ENCODE peak calls at places on chromosomes 12 and 14, in four cellular contexts. X, H, B and W are unnamed samples.

GRCh38 chr12:121858662-121859572 is at the start of gene HPD:
- DNase-seq in B (no peak), X (peak; percentile 57), H (peak; percentile 40), W (peak; percentile 33)

GRCh38 chr12:102910137-102910536 is 6.9 kb downstream of the PAH start:
- DNase-seq in X (no peak), B (no peak), H (no peak), W (no peak)

GRCh38 chr12:100688451-100688864 is 106.1 kb upstream of the ANO4 start:
- DNase-seq in X (no peak), H (no peak), B (no peak), W (no peak)

GRCh38 chr14:105851716-105852377 is 325.5 kb downstream of the TMEM121 start:
- DNase-seq in B (peak; percentile 26), H (no peak), X (no peak), W (no peak)

GRCh38 chr14:71142375-71143038 is 235.2 kb downstream of the PCNX1 start:
- DNase-seq in H (peak; percentile 78), X (no peak), B (no peak), W (no peak)

GRCh38 chr12:47282206-47282605 is 202.4 kb upstream of the AMIGO2 start:
- DNase-seq in B (no peak), X (no peak), H (no peak), W (no peak)

GRCh38 chr12:7129647-7130536 is at the start of gene CLSTN3:
- DNase-seq in X (peak; percentile 52), B (peak; percentile 100), H (peak; percentile 54), W (peak; percentile 85)

GRCh38 chr14:77862154-77862783 is 62.4 kb downstream of the ADCK1 start:
- DNase-seq in B (peak; percentile 84), H (peak; percentile 58), X (no peak), W (no peak)

GRCh38 chr14:98137626-98138025 is 1134.4 kb downstream of the BCL11B start:
- DNase-seq in B (no peak), H (no peak), X (no peak), W (no peak)

GRCh38 chr14:81476816-81477215 is 56.8 kb downstream of the SEL1L start:
- DNase-seq in B (no peak), X (no peak), H (no peak), W (no peak)

GRCh38 chr14:77306406-77307098 is 14.1 kb downstream of the POMT2 start:
- DNase-seq in B (no peak), X (no peak), H (no peak), W (no peak)

GRCh38 chr12:20368653-20369163 is 371 bp downstream of the PDE3A start:
- DNase-seq in X (no peak), H (no peak), B (peak; percentile 72), W (peak; percentile 70)

GRCh38 chr14:103158688-103159087 is 35.4 kb downstream of the TNFAIP2 start:
- DNase-seq in X (no peak), H (peak; percentile 96), B (no peak), W (no peak)

GRCh38 chr12:123109319-123109772 is 41.5 kb downstream of the PITPNM2 start:
- DNase-seq in B (no peak), H (no peak), X (no peak), W (no peak)

GRCh38 chr12:116099664-116100432 is 177.6 kb downstream of the MED13L start:
- DNase-seq in B (no peak), X (no peak), H (no peak), W (no peak)

GRCh38 chr12:107761502-107761904 is 566 bp upstream of the PRDM4 start:
- DNase-seq in X (no peak), H (no peak), B (peak; percentile 46), W (no peak)

GRCh38 chr12:89875225-89875624 is 166.6 kb upstream of the ATP2B1 start:
- DNase-seq in B (no peak), H (no peak), X (no peak), W (no peak)

GRCh38 chr12:111201036-111201435 is 167.9 kb downstream of the PHETA1 start:
- DNase-seq in X (no peak), H (no peak), B (peak; percentile 84), W (no peak)

GRCh38 chr12:110501378-110501721 is 561 bp downstream of the VPS29 start:
- DNase-seq in H (peak; percentile 81), X (no peak), B (peak; percentile 62), W (no peak)

GRCh38 chr12:47870175-47870781 is 34.5 kb downstream of the VDR start:
- DNase-seq in B (peak; percentile 62), H (no peak), X (peak; percentile 18), W (no peak)

GRCh38 chr14:64755661-64756265 is 51.5 kb downstream of the PLEKHG3 start:
- DNase-seq in H (peak; percentile 91), X (no peak), B (no peak), W (no peak)

GRCh38 chr14:74649673-74650072 is 37.6 kb upstream of the LTBP2 start:
- DNase-seq in B (no peak), X (no peak), H (peak; percentile 83), W (no peak)

GRCh38 chr14:102993523-102993922 is 63.8 kb downstream of the CDC42BPB start:
- DNase-seq in H (peak; percentile 100), X (no peak), B (no peak), W (no peak)

GRCh38 chr14:29637406-29637805 is 290.2 kb downstream of the PRKD1 start:
- DNase-seq in H (no peak), X (no peak), B (no peak), W (no peak)

GRCh38 chr14:68819260-68819691 is 26.4 kb upstream of the ZFP36L1 start:
- DNase-seq in X (no peak), B (peak; percentile 5), H (peak; percentile 97), W (no peak)

GRCh38 chr12:31407562-31407961 is 81.6 kb upstream of the SINHCAF start:
- DNase-seq in X (no peak), B (no peak), H (no peak), W (no peak)

GRCh38 chr14:99681101-99681831 is 2.8 kb upstream of the CYP46A1 start:
- DNase-seq in X (no peak), H (no peak), B (no peak), W (peak; percentile 58)

GRCh38 chr12:112218150-112218549 is 92.8 kb downstream of the TRAFD1 start:
- DNase-seq in B (no peak), X (no peak), H (no peak), W (no peak)

GRCh38 chr12:58818546-58818945 is 101.8 kb downstream of the LRIG3 start:
- DNase-seq in B (no peak), H (no peak), X (no peak), W (no peak)

GRCh38 chr14:76329951-76330350 is 46.0 kb upstream of the ESRRB start:
- DNase-seq in X (no peak), B (no peak), H (no peak), W (no peak)

GRCh38 chr14:72962829-72963312 is 36.6 kb downstream of the DCAF4 start:
- DNase-seq in X (no peak), B (no peak), H (peak; percentile 85), W (no peak)

GRCh38 chr12:93279849-93280412 is 97.8 kb upstream of the NUDT4 start:
- DNase-seq in H (peak; percentile 39), X (no peak), B (no peak), W (no peak)

GRCh38 chr12:124556067-124556466 is 11.3 kb downstream of the NCOR2 start:
- DNase-seq in X (no peak), H (no peak), B (no peak), W (no peak)
- H3K4me1 ChIP-seq in X (peaks cover 27% of the 10 kb centered on the region), H (peaks cover 20% of the 10 kb centered on the region), B (peaks cover 50% of the 10 kb centered on the region), W (peaks cover 18% of the 10 kb centered on the region)

GRCh38 chr12:65520658-65521057 is 242.2 kb downstream of the MSRB3 start:
- DNase-seq in H (no peak), B (no peak), X (no peak), W (no peak)

GRCh38 chr12:65511927-65512326 is 233.4 kb downstream of the MSRB3 start:
- DNase-seq in X (no peak), B (no peak), H (no peak), W (no peak)

GRCh38 chr12:65522956-65523857 is 244.7 kb downstream of the MSRB3 start:
- DNase-seq in H (no peak), X (no peak), B (no peak), W (no peak)

GRCh38 chr12:65518771-65519170 is 240.3 kb downstream of the MSRB3 start:
- DNase-seq in H (no peak), X (no peak), B (no peak), W (no peak)

GRCh38 chr12:65517656-65518210 is 239.2 kb downstream of the MSRB3 start:
- DNase-seq in B (no peak), H (no peak), X (no peak), W (no peak)
- H3K27ac ChIP-seq in B (no peak overlapping the region), H (no peak overlapping the region), X (no peak overlapping the region), W (no peak overlapping the region)

GRCh38 chr14:106874365-106874764 is 1348.0 kb downstream of the TMEM121 start:
- DNase-seq in X (no peak), B (no peak), H (no peak), W (no peak)
- H3K4me3 ChIP-seq in X (no peak overlapping the region), B (no peak overlapping the region), H (no peak overlapping the region), W (no peak overlapping the region)

GRCh38 chr12:132568301-132568700 is 42.1 kb downstream of the LRCOL1 start:
- DNase-seq in X (no peak), B (no peak), H (no peak), W (no peak)

GRCh38 chr12:132571051-132571450 is 39.3 kb downstream of the LRCOL1 start:
- DNase-seq in B (no peak), H (no peak), X (no peak), W (no peak)

GRCh38 chr12:132570635-132571034 is 39.7 kb downstream of the LRCOL1 start:
- DNase-seq in B (no peak), H (no peak), X (no peak), W (no peak)

GRCh38 chr12:132569856-132570480 is 40.4 kb downstream of the LRCOL1 start:
- DNase-seq in B (no peak), X (no peak), H (no peak), W (no peak)

GRCh38 chr12:132568826-132569480 is 41.4 kb downstream of the LRCOL1 start:
- DNase-seq in H (no peak), B (no peak), X (no peak), W (no peak)
- H3K4me1 ChIP-seq in H (no peaks in the 10 kb centered on the region), B (no peaks in the 10 kb centered on the region), X (no peaks in the 10 kb centered on the region), W (no peaks in the 10 kb centered on the region)

GRCh38 chr14:93331375-93332031 is 1.3 kb downstream of the BTBD7 start:
- DNase-seq in X (no peak), H (no peak), B (no peak), W (no peak)
- H3K27ac ChIP-seq in X (peak overlapping the region; percentile 88), H (peak overlapping the region; percentile 82), B (peak overlapping the region; percentile 90), W (peak overlapping the region; percentile 97)

GRCh38 chr12:91920740-91921139 is 224.9 kb downstream of the BTG1 start:
- DNase-seq in H (no peak), X (no peak), B (no peak), W (no peak)

GRCh38 chr12:91922139-91922538 is 223.5 kb downstream of the BTG1 start:
- DNase-seq in B (no peak), H (no peak), X (no peak), W (no peak)

GRCh38 chr12:91918431-91918830 is 227.2 kb downstream of the BTG1 start:
- DNase-seq in B (no peak), X (no peak), H (no peak), W (no peak)

GRCh38 chr12:91921555-91921954 is 224.1 kb downstream of the BTG1 start:
- DNase-seq in X (no peak), H (no peak), B (no peak), W (no peak)

DNA sequence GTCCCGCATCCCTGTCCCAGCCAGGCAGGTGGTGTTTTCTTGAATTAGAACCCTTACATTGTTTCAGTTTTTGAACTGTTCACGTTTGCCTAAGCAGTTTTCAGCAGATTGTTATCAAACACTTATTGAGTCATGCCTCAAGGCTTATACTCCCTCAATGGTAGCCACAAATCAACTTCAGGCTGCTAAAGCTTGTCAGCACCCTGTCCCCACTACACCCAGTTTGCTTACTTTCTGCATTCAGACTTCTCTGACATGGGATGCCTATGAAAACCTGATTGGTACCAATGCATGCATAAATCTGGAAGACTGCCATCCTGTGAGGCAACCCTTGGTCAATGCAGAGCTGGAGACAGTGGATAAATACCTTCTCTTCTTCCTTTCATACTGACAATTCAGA is 225.4 kb downstream of the BTG1 start:
- DNase-seq in H (no peak), X (no peak), B (peak; percentile 11), W (no peak)
- H3K4me3 ChIP-seq in H (no peak overlapping the region), X (no peak overlapping the region), B (no peak overlapping the region), W (no peak overlapping the region)